ENCODE peak calls at places on chromosomes 4 and X, in six cellular contexts. One of them, this sample, is unnamed.

GRCh38 chr4:87498446-87498900 is 30.7 kb downstream of the SPARCL1 start:
- DNase-seq in suprapubic skin: no peak
- DNase-seq in kidney: no peak
- DNase-seq in left lung: no peak
- DNase-seq in IMR-90: peak
- DNase-seq in Caco-2: no peak
- DNase-seq in this sample: no peak

GRCh38 chr4:77697860-77698599 is 92.4 kb downstream of the CXCL13 start:
- DNase-seq in left lung: no peak
- DNase-seq in suprapubic skin: no peak
- DNase-seq in kidney: peak
- DNase-seq in IMR-90: peak
- DNase-seq in Caco-2: peak
- DNase-seq in this sample: no peak

GRCh38 chrX:1657367-1658082 is 42.7 kb downstream of the ASMT start:
- DNase-seq in kidney: no peak
- DNase-seq in left lung: no peak
- DNase-seq in suprapubic skin: no peak
- DNase-seq in Caco-2: no peak
- DNase-seq in IMR-90: no peak
- DNase-seq in this sample: no peak

GRCh38 chr4:144582975-144583374 is 63.0 kb upstream of the HHIP start:
- DNase-seq in left lung: no peak
- DNase-seq in Caco-2: no peak
- DNase-seq in IMR-90: peak
- DNase-seq in kidney: no peak
- DNase-seq in suprapubic skin: no peak
- DNase-seq in this sample: no peak

GRCh38 chrX:140057001-140057411 is 91.7 kb upstream of the CXorf66 start:
- DNase-seq in Caco-2: peak
- DNase-seq in IMR-90: peak
- DNase-seq in kidney: peak
- DNase-seq in suprapubic skin: peak
- DNase-seq in left lung: peak
- DNase-seq in this sample: no peak

GRCh38 chr4:112765317-112765989 is 128.5 kb downstream of the LARP7 start:
- DNase-seq in IMR-90: peak
- DNase-seq in kidney: no peak
- DNase-seq in Caco-2: peak
- DNase-seq in left lung: no peak
- DNase-seq in suprapubic skin: no peak
- DNase-seq in this sample: no peak

GRCh38 chr4:122309988-122310626 is 68.7 kb upstream of the ADAD1 start:
- DNase-seq in kidney: no peak
- DNase-seq in left lung: no peak
- DNase-seq in IMR-90: peak
- DNase-seq in suprapubic skin: no peak
- DNase-seq in Caco-2: no peak
- DNase-seq in this sample: no peak

GRCh38 chr4:532588-533317 is 33.7 kb downstream of the PIGG start:
- DNase-seq in Caco-2: no peak
- DNase-seq in IMR-90: no peak
- DNase-seq in kidney: peak
- DNase-seq in left lung: no peak
- DNase-seq in suprapubic skin: no peak
- DNase-seq in this sample: no peak

GRCh38 chr4:159129822-159130550 is 27.1 kb downstream of the RAPGEF2 start:
- DNase-seq in suprapubic skin: no peak
- DNase-seq in Caco-2: peak
- DNase-seq in kidney: no peak
- DNase-seq in left lung: no peak
- DNase-seq in IMR-90: no peak
- DNase-seq in this sample: no peak

GRCh38 chrX:155997436-155997835 is at the start of gene IL9R:
- DNase-seq in kidney: no peak
- DNase-seq in left lung: no peak
- DNase-seq in Caco-2: no peak
- DNase-seq in suprapubic skin: no peak
- DNase-seq in IMR-90: no peak
- DNase-seq in this sample: peak

GRCh38 chr4:177339794-177340374 is 30.2 kb downstream of the NEIL3 start:
- DNase-seq in suprapubic skin: no peak
- DNase-seq in Caco-2: no peak
- DNase-seq in IMR-90: peak
- DNase-seq in kidney: no peak
- DNase-seq in left lung: no peak
- DNase-seq in this sample: no peak

GRCh38 chr4:119726505-119726904 is 97.9 kb upstream of the PDE5A start:
- DNase-seq in Caco-2: no peak
- DNase-seq in kidney: no peak
- DNase-seq in IMR-90: peak
- DNase-seq in suprapubic skin: no peak
- DNase-seq in left lung: no peak
- DNase-seq in this sample: no peak

GRCh38 chr4:148022975-148023374 is 291.1 kb downstream of the ARHGAP10 start:
- DNase-seq in Caco-2: no peak
- DNase-seq in kidney: no peak
- DNase-seq in left lung: no peak
- DNase-seq in IMR-90: no peak
- DNase-seq in suprapubic skin: no peak
- DNase-seq in this sample: no peak

GRCh38 chr4:6758732-6759131 is 23.8 kb upstream of the KIAA0232 start:
- DNase-seq in kidney: no peak
- DNase-seq in suprapubic skin: no peak
- DNase-seq in IMR-90: no peak
- DNase-seq in left lung: no peak
- DNase-seq in Caco-2: peak
- DNase-seq in this sample: no peak

GRCh38 chr4:145177906-145178538 is 2.4 kb downstream of the OTUD4 start:
- DNase-seq in left lung: no peak
- DNase-seq in Caco-2: no peak
- DNase-seq in kidney: no peak
- DNase-seq in suprapubic skin: no peak
- DNase-seq in IMR-90: peak
- DNase-seq in this sample: no peak

GRCh38 chr4:108693819-108694218 is 43.4 kb downstream of the OSTC start:
- DNase-seq in suprapubic skin: no peak
- DNase-seq in IMR-90: peak
- DNase-seq in left lung: no peak
- DNase-seq in kidney: no peak
- DNase-seq in Caco-2: no peak
- DNase-seq in this sample: no peak

GRCh38 chr4:21664355-21664754 is 284.2 kb downstream of the KCNIP4 start:
- DNase-seq in IMR-90: no peak
- DNase-seq in Caco-2: no peak
- DNase-seq in suprapubic skin: no peak
- DNase-seq in kidney: no peak
- DNase-seq in left lung: no peak
- DNase-seq in this sample: no peak

GRCh38 chr4:17068396-17068795 is 170.0 kb upstream of the LDB2 start:
- DNase-seq in kidney: no peak
- DNase-seq in Caco-2: no peak
- DNase-seq in IMR-90: peak
- DNase-seq in suprapubic skin: no peak
- DNase-seq in left lung: no peak
- DNase-seq in this sample: no peak

GRCh38 chrX:143027262-143027661 is 1.5 kb downstream of the SPANXN4 start:
- DNase-seq in Caco-2: no peak
- DNase-seq in left lung: no peak
- DNase-seq in IMR-90: no peak
- DNase-seq in kidney: no peak
- DNase-seq in suprapubic skin: no peak
- DNase-seq in this sample: no peak

DNA sequence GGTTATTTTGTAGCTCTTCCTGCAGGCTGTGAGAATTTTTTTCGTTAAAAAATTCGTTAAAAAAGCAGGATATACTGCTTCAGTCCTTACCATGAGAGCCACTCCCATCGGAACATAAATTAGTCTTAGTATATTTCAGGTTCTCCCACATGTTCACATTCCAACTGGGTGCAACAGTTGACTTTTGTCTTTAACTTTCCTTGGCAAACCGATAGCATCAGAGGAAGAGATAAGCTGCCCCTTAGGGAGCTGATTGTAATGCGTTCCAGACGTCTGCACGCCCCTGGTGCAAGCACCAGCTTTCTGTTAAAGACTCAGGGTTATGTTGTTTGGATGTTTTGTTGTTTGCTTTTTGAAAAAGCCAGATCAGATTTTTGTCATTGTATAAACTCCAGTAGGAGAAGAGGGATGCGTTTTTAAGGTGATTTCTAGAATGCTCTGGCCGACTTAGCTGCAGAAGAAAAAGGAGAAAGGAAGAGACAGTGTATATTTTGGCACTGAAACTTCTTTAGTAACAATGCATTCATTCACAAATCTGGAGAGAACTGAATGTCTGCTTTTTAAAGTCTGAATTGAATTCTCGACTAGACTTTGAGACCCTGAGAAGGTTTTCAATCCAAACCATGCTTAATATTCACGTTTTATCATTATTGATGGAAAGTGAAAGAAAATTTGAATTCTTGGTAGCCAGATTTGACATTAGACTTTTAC is 160.9 kb downstream of the CBR4 start:
- DNase-seq in kidney: no peak
- DNase-seq in Caco-2: peak
- DNase-seq in IMR-90: peak
- DNase-seq in suprapubic skin: no peak
- DNase-seq in left lung: no peak
- DNase-seq in this sample: no peak
- H3K4me3 ChIP-seq in kidney: no peak
- H3K4me3 ChIP-seq in Caco-2: no peak
- H3K4me3 ChIP-seq in IMR-90: no peak
- H3K4me3 ChIP-seq in suprapubic skin: peak
- H3K4me3 ChIP-seq in left lung: no peak
- H3K4me3 ChIP-seq in this sample: peak

GRCh38 chr4:66000500-66001117 is 330.3 kb upstream of the EPHA5 start:
- DNase-seq in left lung: no peak
- DNase-seq in kidney: no peak
- DNase-seq in Caco-2: no peak
- DNase-seq in suprapubic skin: no peak
- DNase-seq in IMR-90: no peak
- DNase-seq in this sample: no peak

GRCh38 chr4:65999518-65999871 is 329.2 kb upstream of the EPHA5 start:
- DNase-seq in Caco-2: no peak
- DNase-seq in kidney: no peak
- DNase-seq in IMR-90: no peak
- DNase-seq in left lung: no peak
- DNase-seq in suprapubic skin: no peak
- DNase-seq in this sample: no peak
- H3K4me3 ChIP-seq in Caco-2: peak
- H3K4me3 ChIP-seq in kidney: no peak
- H3K4me3 ChIP-seq in IMR-90: no peak
- H3K4me3 ChIP-seq in left lung: no peak
- H3K4me3 ChIP-seq in suprapubic skin: no peak
- H3K4me3 ChIP-seq in this sample: no peak

GRCh38 chr4:185839204-185839712 is 27.3 kb upstream of the SORBS2 start:
- DNase-seq in left lung: peak
- DNase-seq in Caco-2: peak
- DNase-seq in suprapubic skin: no peak
- DNase-seq in IMR-90: peak
- DNase-seq in kidney: peak
- DNase-seq in this sample: no peak
- H3K4me3 ChIP-seq in left lung: no peak
- H3K4me3 ChIP-seq in Caco-2: no peak
- H3K4me3 ChIP-seq in suprapubic skin: no peak
- H3K4me3 ChIP-seq in IMR-90: no peak
- H3K4me3 ChIP-seq in kidney: no peak
- H3K4me3 ChIP-seq in this sample: peak

GRCh38 chrX:9847071-9847470 is 60.8 kb downstream of the SHROOM2 start:
- DNase-seq in IMR-90: peak
- DNase-seq in suprapubic skin: no peak
- DNase-seq in kidney: no peak
- DNase-seq in left lung: no peak
- DNase-seq in Caco-2: peak
- DNase-seq in this sample: no peak
- H3K4me3 ChIP-seq in IMR-90: no peak
- H3K4me3 ChIP-seq in suprapubic skin: no peak
- H3K4me3 ChIP-seq in kidney: no peak
- H3K4me3 ChIP-seq in left lung: no peak
- H3K4me3 ChIP-seq in Caco-2: no peak
- H3K4me3 ChIP-seq in this sample: no peak

This sample was measured in ascending aorta.